ENCODE peak calls at places on chromosomes 7 and 10, in six cellular contexts. One of them, this sample, is unnamed.

GRCh38 chr7:24842449-24843241 is 85.4 kb upstream of the GSDME start:
- DNase-seq in HepG2: peak
- DNase-seq in SK-N-SH: no peak
- DNase-seq in GM12878: no peak
- DNase-seq in H1: no peak
- DNase-seq in K562: no peak
- DNase-seq in this sample: no peak

GRCh38 chr10:95247200-95247880 is 43.5 kb downstream of the PDLIM1 start:
- DNase-seq in HepG2: peak
- DNase-seq in SK-N-SH: no peak
- DNase-seq in GM12878: no peak
- DNase-seq in H1: no peak
- DNase-seq in K562: no peak
- DNase-seq in this sample: no peak

GRCh38 chr7:23011222-23011924 is 2.6 kb downstream of the HYCC1 start:
- DNase-seq in HepG2: no peak
- DNase-seq in SK-N-SH: no peak
- DNase-seq in GM12878: no peak
- DNase-seq in H1: no peak
- DNase-seq in K562: no peak
- DNase-seq in this sample: no peak

GRCh38 chr7:81908220-81908619 is 138.4 kb upstream of the HGF start:
- DNase-seq in HepG2: no peak
- DNase-seq in SK-N-SH: no peak
- DNase-seq in GM12878: no peak
- DNase-seq in H1: no peak
- DNase-seq in K562: no peak
- DNase-seq in this sample: no peak

GRCh38 chr7:7979556-7979955 is 11.0 kb downstream of the GLCCI1 start:
- DNase-seq in HepG2: no peak
- DNase-seq in SK-N-SH: no peak
- DNase-seq in GM12878: no peak
- DNase-seq in H1: no peak
- DNase-seq in K562: no peak
- DNase-seq in this sample: peak

GRCh38 chr7:152367170-152367569 is 68.6 kb downstream of the KMT2C start:
- DNase-seq in HepG2: no peak
- DNase-seq in SK-N-SH: no peak
- DNase-seq in GM12878: no peak
- DNase-seq in H1: no peak
- DNase-seq in K562: no peak
- DNase-seq in this sample: no peak

GRCh38 chr10:49279015-49279880 is 19.7 kb upstream of the C10orf71 start:
- DNase-seq in HepG2: no peak
- DNase-seq in SK-N-SH: no peak
- DNase-seq in GM12878: no peak
- DNase-seq in H1: no peak
- DNase-seq in K562: no peak
- DNase-seq in this sample: no peak

GRCh38 chr7:1667566-1668485 is 2.3 kb upstream of the ELFN1 start:
- DNase-seq in HepG2: no peak
- DNase-seq in SK-N-SH: peak
- DNase-seq in GM12878: no peak
- DNase-seq in H1: peak
- DNase-seq in K562: no peak
- DNase-seq in this sample: no peak

GRCh38 chr7:11469028-11469718 is 362.8 kb downstream of the THSD7A start:
- DNase-seq in HepG2: no peak
- DNase-seq in SK-N-SH: no peak
- DNase-seq in GM12878: no peak
- DNase-seq in H1: no peak
- DNase-seq in K562: no peak
- DNase-seq in this sample: no peak

GRCh38 chr7:149458235-149458634 is 2.6 kb downstream of the ZNF777 start:
- DNase-seq in HepG2: no peak
- DNase-seq in SK-N-SH: no peak
- DNase-seq in GM12878: no peak
- DNase-seq in H1: peak
- DNase-seq in K562: peak
- DNase-seq in this sample: no peak

GRCh38 chr7:149459201-149459539 is 1.7 kb downstream of the ZNF777 start:
- DNase-seq in HepG2: no peak
- DNase-seq in SK-N-SH: no peak
- DNase-seq in GM12878: no peak
- DNase-seq in H1: no peak
- DNase-seq in K562: peak
- DNase-seq in this sample: no peak

GRCh38 chr7:149460493-149461330 is at the start of gene ZNF777:
- DNase-seq in HepG2: peak
- DNase-seq in SK-N-SH: peak
- DNase-seq in GM12878: peak
- DNase-seq in H1: peak
- DNase-seq in K562: peak
- DNase-seq in this sample: peak

GRCh38 chr7:149457766-149458165 is 3.1 kb downstream of the ZNF777 start:
- DNase-seq in HepG2: no peak
- DNase-seq in SK-N-SH: no peak
- DNase-seq in GM12878: no peak
- DNase-seq in H1: no peak
- DNase-seq in K562: no peak
- DNase-seq in this sample: no peak

GRCh38 chr7:149459540-149460433 is 1.1 kb downstream of the ZNF777 start:
- DNase-seq in HepG2: no peak
- DNase-seq in SK-N-SH: peak
- DNase-seq in GM12878: no peak
- DNase-seq in H1: peak
- DNase-seq in K562: peak
- DNase-seq in this sample: no peak
- TF ChIP-seq GABPA in HepG2: no peak
- TF ChIP-seq GABPA in SK-N-SH: no peak
- TF ChIP-seq GABPA in GM12878: no peak
- TF ChIP-seq GABPA in H1: no peak
- TF ChIP-seq GABPA in K562: no peak
- TF ChIP-seq GABPA in this sample: no peak

GRCh38 chr7:17168399-17168798 is 130.1 kb upstream of the AHR start:
- DNase-seq in HepG2: no peak
- DNase-seq in SK-N-SH: no peak
- DNase-seq in GM12878: no peak
- DNase-seq in H1: no peak
- DNase-seq in K562: no peak
- DNase-seq in this sample: no peak

GRCh38 chr7:17176633-17177032 is 121.8 kb upstream of the AHR start:
- DNase-seq in HepG2: no peak
- DNase-seq in SK-N-SH: no peak
- DNase-seq in GM12878: no peak
- DNase-seq in H1: no peak
- DNase-seq in K562: no peak
- DNase-seq in this sample: no peak

GRCh38 chr7:17166824-17167379 is 131.6 kb upstream of the AHR start:
- DNase-seq in HepG2: no peak
- DNase-seq in SK-N-SH: no peak
- DNase-seq in GM12878: no peak
- DNase-seq in H1: no peak
- DNase-seq in K562: no peak
- DNase-seq in this sample: no peak

GRCh38 chr7:17171427-17171826 is 127.0 kb upstream of the AHR start:
- DNase-seq in HepG2: no peak
- DNase-seq in SK-N-SH: no peak
- DNase-seq in GM12878: no peak
- DNase-seq in H1: no peak
- DNase-seq in K562: no peak
- DNase-seq in this sample: no peak
- H3K4me3 ChIP-seq in HepG2: no peak
- H3K4me3 ChIP-seq in SK-N-SH: no peak
- H3K4me3 ChIP-seq in GM12878: no peak
- H3K4me3 ChIP-seq in H1: no peak
- H3K4me3 ChIP-seq in K562: no peak
- H3K4me3 ChIP-seq in this sample: no peak

DNA sequence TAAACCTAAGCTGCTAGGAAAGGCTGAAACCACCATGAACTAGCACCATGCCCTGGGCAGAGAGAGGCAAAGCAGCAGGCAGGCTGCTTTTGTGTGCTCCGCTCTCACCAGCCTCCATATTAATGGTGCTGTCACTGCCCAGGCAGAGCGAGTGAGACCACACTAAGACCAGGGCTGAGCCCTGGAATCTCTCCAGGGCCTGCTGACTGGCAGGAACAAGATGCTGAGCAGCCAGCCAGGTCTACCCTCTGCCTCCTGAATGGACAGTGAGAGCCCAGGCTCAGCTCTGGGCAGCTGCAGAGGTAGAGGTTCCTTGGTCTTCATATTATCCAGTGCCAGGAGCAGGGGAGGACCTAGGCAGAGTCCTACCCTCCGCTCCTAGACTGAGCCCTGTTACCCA is 1.6 kb upstream of the CRHR2 start:
- DNase-seq in HepG2: no peak
- DNase-seq in SK-N-SH: no peak
- DNase-seq in GM12878: no peak
- DNase-seq in H1: no peak
- DNase-seq in K562: no peak
- DNase-seq in this sample: no peak
- TF ChIP-seq GABPA in HepG2: no peak
- TF ChIP-seq GABPA in SK-N-SH: no peak
- TF ChIP-seq GABPA in GM12878: no peak
- TF ChIP-seq GABPA in H1: no peak
- TF ChIP-seq GABPA in K562: no peak
- TF ChIP-seq GABPA in this sample: no peak

GRCh38 chr10:132587175-132587574 is 49.6 kb downstream of the INPP5A start:
- DNase-seq in HepG2: no peak
- DNase-seq in SK-N-SH: no peak
- DNase-seq in GM12878: no peak
- DNase-seq in H1: no peak
- DNase-seq in K562: no peak
- DNase-seq in this sample: no peak

GRCh38 chr10:132586731-132587130 is 49.1 kb downstream of the INPP5A start:
- DNase-seq in HepG2: no peak
- DNase-seq in SK-N-SH: no peak
- DNase-seq in GM12878: no peak
- DNase-seq in H1: no peak
- DNase-seq in K562: no peak
- DNase-seq in this sample: no peak

GRCh38 chr10:132589015-132589414 is 51.4 kb downstream of the INPP5A start:
- DNase-seq in HepG2: no peak
- DNase-seq in SK-N-SH: no peak
- DNase-seq in GM12878: no peak
- DNase-seq in H1: no peak
- DNase-seq in K562: no peak
- DNase-seq in this sample: peak

GRCh38 chr10:132589681-132590080 is 52.1 kb downstream of the INPP5A start:
- DNase-seq in HepG2: no peak
- DNase-seq in SK-N-SH: no peak
- DNase-seq in GM12878: no peak
- DNase-seq in H1: no peak
- DNase-seq in K562: no peak
- DNase-seq in this sample: no peak

DNA sequence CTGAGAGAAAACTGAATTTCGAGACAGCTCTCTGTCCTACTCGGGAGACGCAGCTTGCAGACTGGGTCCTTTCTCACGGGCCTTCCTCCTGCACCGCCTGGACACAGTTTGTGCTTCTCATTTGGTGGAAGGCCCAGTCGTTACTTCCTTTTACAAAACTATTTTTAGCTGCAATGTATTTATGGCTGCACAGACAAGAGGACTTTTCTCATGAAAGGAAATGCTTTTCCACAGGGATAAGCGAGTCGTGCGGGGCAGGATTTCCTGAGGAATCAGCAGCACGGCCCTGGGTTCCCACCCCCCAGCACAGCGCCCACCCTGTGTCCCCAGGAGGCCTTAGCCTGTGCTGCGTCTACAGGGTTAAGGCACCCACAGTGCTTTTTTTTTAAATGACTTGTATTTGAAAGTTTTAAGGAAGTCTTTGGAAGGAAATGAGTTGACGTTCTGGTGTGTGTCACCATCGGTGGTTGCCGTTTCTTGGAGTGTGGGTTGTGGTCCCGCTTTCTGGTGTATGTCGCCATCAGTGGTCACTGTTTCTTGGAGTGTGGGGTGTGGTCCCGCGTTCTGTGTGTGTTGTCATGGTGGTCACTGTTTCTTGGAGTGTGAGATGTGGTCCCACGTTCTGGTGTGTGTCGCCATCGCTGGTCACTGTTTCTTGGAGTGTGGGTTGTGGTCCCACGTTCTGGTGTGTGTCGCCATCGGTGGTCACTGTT is 50.9 kb downstream of the INPP5A start:
- DNase-seq in HepG2: no peak
- DNase-seq in SK-N-SH: no peak
- DNase-seq in GM12878: no peak
- DNase-seq in H1: no peak
- DNase-seq in K562: no peak
- DNase-seq in this sample: peak
- H3K4me3 ChIP-seq in HepG2: no peak
- H3K4me3 ChIP-seq in SK-N-SH: no peak
- H3K4me3 ChIP-seq in GM12878: peak
- H3K4me3 ChIP-seq in H1: no peak
- H3K4me3 ChIP-seq in K562: no peak
- H3K4me3 ChIP-seq in this sample: peak

GRCh38 chr10:118991326-118991725 is 38.2 kb upstream of the NANOS1 start:
- DNase-seq in HepG2: no peak
- DNase-seq in SK-N-SH: no peak
- DNase-seq in GM12878: no peak
- DNase-seq in H1: no peak
- DNase-seq in K562: no peak
- DNase-seq in this sample: no peak

GRCh38 chr10:118983263-118983662 is 46.3 kb upstream of the NANOS1 start:
- DNase-seq in HepG2: peak
- DNase-seq in SK-N-SH: no peak
- DNase-seq in GM12878: peak
- DNase-seq in H1: no peak
- DNase-seq in K562: no peak
- DNase-seq in this sample: no peak

GRCh38 chr10:118990326-118990725 is 39.2 kb upstream of the NANOS1 start:
- DNase-seq in HepG2: no peak
- DNase-seq in SK-N-SH: no peak
- DNase-seq in GM12878: no peak
- DNase-seq in H1: no peak
- DNase-seq in K562: no peak
- DNase-seq in this sample: no peak

GRCh38 chr10:118985576-118985975 is 43.9 kb upstream of the NANOS1 start:
- DNase-seq in HepG2: no peak
- DNase-seq in SK-N-SH: no peak
- DNase-seq in GM12878: no peak
- DNase-seq in H1: no peak
- DNase-seq in K562: no peak
- DNase-seq in this sample: no peak

GRCh38 chr10:118986815-118987790 is 42.4 kb upstream of the NANOS1 start:
- DNase-seq in HepG2: no peak
- DNase-seq in SK-N-SH: no peak
- DNase-seq in GM12878: peak
- DNase-seq in H1: no peak
- DNase-seq in K562: no peak
- DNase-seq in this sample: no peak
- TF ChIP-seq GABPA in HepG2: no peak
- TF ChIP-seq GABPA in SK-N-SH: no peak
- TF ChIP-seq GABPA in GM12878: peak
- TF ChIP-seq GABPA in H1: no peak
- TF ChIP-seq GABPA in K562: no peak
- TF ChIP-seq GABPA in this sample: no peak

GRCh38 chr7:113087278-113087998 is 811 bp upstream of the GPR85 start:
- DNase-seq in HepG2: peak
- DNase-seq in SK-N-SH: peak
- DNase-seq in GM12878: no peak
- DNase-seq in H1: no peak
- DNase-seq in K562: peak
- DNase-seq in this sample: peak
- H3K4me3 ChIP-seq in HepG2: no peak
- H3K4me3 ChIP-seq in SK-N-SH: peak
- H3K4me3 ChIP-seq in GM12878: no peak
- H3K4me3 ChIP-seq in H1: no peak
- H3K4me3 ChIP-seq in K562: peak
- H3K4me3 ChIP-seq in this sample: peak